ENCODE peak calls at places on chromosomes 2 and 18, in six cellular contexts. R is SK-N-SH, K is HCT116, O is K562, U is GM12878, C is H1. Y is an unnamed sample.

GRCh38 chr2:186349508-186349907 is 136.6 kb upstream of the ZC3H15 start:
- DNase-seq in R (no peak), K (peak), O (no peak), U (no peak), C (no peak), Y (no peak)

GRCh38 chr2:224561234-224562005 is 23.7 kb downstream of the CUL3 start:
- DNase-seq in R (no peak), K (no peak), O (no peak), U (peak), C (no peak), Y (no peak)

GRCh38 chr2:236661064-236661761 is 91.6 kb downstream of the ACKR3 start:
- DNase-seq in R (no peak), K (no peak), O (no peak), U (no peak), C (no peak), Y (no peak)

GRCh38 chr2:83782122-83782521 is 677.0 kb downstream of the SUCLG1 start:
- DNase-seq in R (no peak), K (no peak), O (no peak), U (no peak), C (no peak), Y (no peak)

GRCh38 chr2:144004742-144005141 is 515.2 kb downstream of the ZEB2 start:
- DNase-seq in R (peak), K (no peak), O (no peak), U (no peak), C (no peak), Y (no peak)

GRCh38 chr2:58762176-58762781 is 521.2 kb upstream of the FANCL start:
- DNase-seq in R (peak), K (peak), O (peak), U (no peak), C (peak), Y (peak)

GRCh38 chr2:8122506-8122898 is 559.4 kb upstream of the ID2 start:
- DNase-seq in R (no peak), K (no peak), O (no peak), U (no peak), C (no peak), Y (no peak)

GRCh38 chr2:24785704-24786321 is 7.4 kb downstream of the PTRHD1 start:
- DNase-seq in R (no peak), K (no peak), O (no peak), U (peak), C (no peak), Y (no peak)

GRCh38 chr2:65991332-65991731 is 443.6 kb upstream of the MEIS1 start:
- DNase-seq in R (no peak), K (no peak), O (no peak), U (no peak), C (no peak), Y (peak)

GRCh38 chr18:76553715-76554603 is 58.9 kb upstream of the ZNF516 start:
- DNase-seq in R (no peak), K (no peak), O (no peak), U (no peak), C (no peak), Y (peak)

GRCh38 chr18:58386780-58387179 is 242.1 kb downstream of the ALPK2 start:
- DNase-seq in R (no peak), K (no peak), O (no peak), U (no peak), C (peak), Y (no peak)

GRCh38 chr2:112706170-112706664 is 14.6 kb upstream of the NT5DC4 start:
- DNase-seq in R (no peak), K (no peak), O (peak), U (peak), C (no peak), Y (no peak)

GRCh38 chr2:232410238-232410900 is 3.7 kb downstream of the ALPG start:
- DNase-seq in R (no peak), K (no peak), O (no peak), U (no peak), C (no peak), Y (no peak)

GRCh38 chr2:85893428-85894258 is 4.9 kb upstream of the ST3GAL5 start:
- DNase-seq in R (no peak), K (no peak), O (no peak), U (no peak), C (no peak), Y (no peak)

GRCh38 chr18:79405019-79405780 is 9.5 kb downstream of the NFATC1 start:
- DNase-seq in R (no peak), K (no peak), O (no peak), U (no peak), C (no peak), Y (no peak)

GRCh38 chr2:72892506-72893173 is 5.4 kb downstream of the SPR start:
- DNase-seq in R (peak), K (no peak), O (peak), U (no peak), C (peak), Y (no peak)

GRCh38 chr18:57107141-57107832 is 39.6 kb upstream of the BOD1L2 start:
- DNase-seq in R (no peak), K (no peak), O (peak), U (no peak), C (no peak), Y (peak)

GRCh38 chr2:133581027-133581760 is 12.9 kb upstream of the NCKAP5 start:
- DNase-seq in R (no peak), K (no peak), O (no peak), U (no peak), C (no peak), Y (peak)

GRCh38 chr2:58204195-58204959 is 36.7 kb downstream of the FANCL start:
- DNase-seq in R (no peak), K (no peak), O (no peak), U (no peak), C (no peak), Y (no peak)

GRCh38 chr2:196482119-196483065 is 157.1 kb upstream of the CCDC150 start:
- DNase-seq in R (no peak), K (no peak), O (no peak), U (no peak), C (no peak), Y (no peak)

GRCh38 chr2:88557290-88557689 is 70.0 kb downstream of the EIF2AK3 start:
- DNase-seq in R (no peak), K (no peak), O (no peak), U (no peak), C (no peak), Y (no peak)

GRCh38 chr18:22536558-22536957 is 118.8 kb upstream of the CTAGE1 start:
- DNase-seq in R (no peak), K (no peak), O (peak), U (no peak), C (no peak), Y (no peak)

GRCh38 chr2:119823734-119824334 is 64.1 kb downstream of the PTPN4 start:
- DNase-seq in R (peak), K (no peak), O (peak), U (no peak), C (no peak), Y (peak)

GRCh38 chr2:83196225-83196624 is 1262.9 kb downstream of the SUCLG1 start:
- DNase-seq in R (peak), K (peak), O (no peak), U (no peak), C (no peak), Y (peak)

GRCh38 chr2:190698895-190699294 is 50.0 kb downstream of the NAB1 start:
- DNase-seq in R (no peak), K (no peak), O (no peak), U (no peak), C (no peak), Y (no peak)

GRCh38 chr2:217916504-217917254 is 86.1 kb downstream of the TNS1 start:
- DNase-seq in R (no peak), K (no peak), O (no peak), U (no peak), C (no peak), Y (no peak)

GRCh38 chr18:50742947-50743346 is 76.9 kb downstream of the MRO start:
- DNase-seq in R (no peak), K (no peak), O (no peak), U (no peak), C (no peak), Y (no peak)

GRCh38 chr2:235026137-235026536 is 74.3 kb downstream of the SH3BP4 start:
- DNase-seq in R (no peak), K (peak), O (no peak), U (no peak), C (no peak), Y (no peak)

GRCh38 chr2:235024191-235024611 is 72.4 kb downstream of the SH3BP4 start:
- DNase-seq in R (no peak), K (no peak), O (no peak), U (no peak), C (no peak), Y (no peak)

GRCh38 chr2:235027558-235028214 is 75.9 kb downstream of the SH3BP4 start:
- DNase-seq in R (no peak), K (no peak), O (no peak), U (no peak), C (no peak), Y (no peak)

GRCh38 chr2:235026649-235027557 is 75.1 kb downstream of the SH3BP4 start:
- DNase-seq in R (no peak), K (peak), O (no peak), U (no peak), C (no peak), Y (peak)

GRCh38 chr2:235024951-235025773 is 73.3 kb downstream of the SH3BP4 start:
- DNase-seq in R (no peak), K (no peak), O (no peak), U (no peak), C (no peak), Y (no peak)
- TF ChIP-seq JUND in R (no peak), K (no peak), O (no peak), U (no peak), C (no peak), Y (no peak)

GRCh38 chr2:127053731-127054603 is 53.0 kb downstream of the BIN1 start:
- DNase-seq in R (peak), K (no peak), O (no peak), U (no peak), C (no peak), Y (no peak)
- TF ChIP-seq JUND in R (no peak), K (no peak), O (no peak), U (no peak), C (no peak), Y (no peak)

DNA sequence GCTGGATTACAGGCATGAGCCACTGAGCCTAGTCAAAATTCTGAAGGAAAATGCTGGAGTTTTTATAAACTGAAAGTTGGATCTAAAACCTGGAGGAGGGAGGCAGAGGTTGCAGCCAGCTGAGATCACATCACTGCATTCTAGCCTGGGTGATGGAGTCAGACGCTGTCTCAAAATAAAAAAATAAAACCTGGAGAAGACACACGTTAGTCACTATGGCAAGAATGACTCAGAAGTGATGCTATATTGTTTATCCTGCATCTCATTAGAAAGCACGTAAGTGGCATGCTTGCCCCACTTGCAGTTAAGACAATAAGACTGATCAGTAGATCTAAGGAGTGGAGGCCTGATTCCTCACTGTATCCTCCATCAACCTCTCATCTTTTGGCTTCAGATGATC is 106.6 kb upstream of the STON1 start:
- DNase-seq in R (no peak), K (no peak), O (no peak), U (no peak), C (peak), Y (no peak)
- TF ChIP-seq JUND in R (peak), K (no peak), O (no peak), U (no peak), C (no peak), Y (no peak)

DNA sequence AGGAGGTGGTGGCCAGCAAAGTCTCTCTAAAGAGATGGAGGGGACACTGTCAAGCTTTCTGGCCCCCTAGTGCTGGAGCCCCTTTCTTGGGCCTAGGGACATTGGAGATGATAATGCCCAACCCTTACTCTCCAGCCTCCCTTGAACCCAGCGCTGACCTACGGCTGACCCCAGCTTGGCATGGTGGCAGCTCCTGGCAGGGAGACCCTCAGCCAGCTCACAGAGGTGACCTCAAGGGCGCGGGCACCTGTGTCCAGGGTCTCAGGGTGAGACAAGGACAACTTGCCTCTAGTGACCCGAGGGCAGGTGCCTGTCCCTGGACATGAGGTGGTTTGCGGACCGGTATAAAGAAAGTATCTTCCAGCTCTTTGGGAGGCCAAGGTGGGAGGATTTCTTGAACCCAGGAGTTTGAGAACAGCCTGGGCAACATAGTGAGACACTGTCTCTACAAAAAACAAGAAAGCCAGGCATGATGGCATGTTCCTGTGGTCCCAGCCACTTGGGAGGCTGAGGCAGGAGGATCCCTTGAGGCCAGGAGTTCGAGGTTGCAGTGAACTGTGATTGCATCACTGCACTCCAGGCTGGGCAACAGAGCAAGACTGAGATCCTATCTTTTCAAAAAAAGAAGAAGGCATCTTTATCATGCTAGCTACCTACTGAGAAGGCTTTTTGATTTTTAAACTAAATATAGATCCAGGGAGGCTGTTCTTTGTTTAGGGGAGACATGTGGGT is 3.3 kb upstream of the PER2 start:
- DNase-seq in R (no peak), K (no peak), O (no peak), U (no peak), C (no peak), Y (no peak)
- TF ChIP-seq JUND in R (no peak), K (no peak), O (no peak), U (no peak), C (no peak), Y (no peak)

GRCh38 chr2:17853799-17854198 is 24.7 kb upstream of the KCNS3 start:
- DNase-seq in R (no peak), K (no peak), O (no peak), U (no peak), C (no peak), Y (no peak)

GRCh38 chr2:17849260-17849659 is 29.2 kb upstream of the KCNS3 start:
- DNase-seq in R (no peak), K (no peak), O (no peak), U (no peak), C (no peak), Y (no peak)

GRCh38 chr2:17857016-17857415 is 21.5 kb upstream of the KCNS3 start:
- DNase-seq in R (no peak), K (no peak), O (no peak), U (no peak), C (no peak), Y (no peak)

GRCh38 chr2:17850151-17850550 is 28.3 kb upstream of the KCNS3 start:
- DNase-seq in R (no peak), K (no peak), O (no peak), U (no peak), C (no peak), Y (no peak)

GRCh38 chr2:17851731-17852585 is 26.5 kb upstream of the KCNS3 start:
- DNase-seq in R (peak), K (peak), O (peak), U (no peak), C (peak), Y (peak)
- TF ChIP-seq JUND in R (no peak), K (no peak), O (no peak), U (no peak), C (peak), Y (no peak)